ENCODE peak calls at places on chromosomes 4 and X, in six cellular contexts. One of them, this sample, is unnamed.

GRCh38 chr4:74969507-74970474 is 36.9 kb downstream of the PARM1 start:
- DNase-seq in CD4-positive, alpha-beta T cell: no peak
- DNase-seq in germinal center: no peak
- DNase-seq in activated gamma-delta T cell treated with Interleukin-2 at 50 U/mL for 16 hours: no peak
- DNase-seq in heart right ventricle: peak
- DNase-seq in activated T-helper 1 cell treated with Interleukin-2 at 50 U/mL for 16 hours: no peak
- DNase-seq in this sample: peak

GRCh38 chr4:8391972-8392371 is 48.6 kb downstream of the ACOX3 start:
- DNase-seq in CD4-positive, alpha-beta T cell: no peak
- DNase-seq in germinal center: peak
- DNase-seq in activated gamma-delta T cell treated with Interleukin-2 at 50 U/mL for 16 hours: no peak
- DNase-seq in heart right ventricle: peak
- DNase-seq in activated T-helper 1 cell treated with Interleukin-2 at 50 U/mL for 16 hours: no peak
- DNase-seq in this sample: no peak

GRCh38 chrX:148960060-148960459 is 459.6 kb downstream of the AFF2 start:
- DNase-seq in CD4-positive, alpha-beta T cell: no peak
- DNase-seq in germinal center: no peak
- DNase-seq in activated gamma-delta T cell treated with Interleukin-2 at 50 U/mL for 16 hours: no peak
- DNase-seq in heart right ventricle: no peak
- DNase-seq in activated T-helper 1 cell treated with Interleukin-2 at 50 U/mL for 16 hours: no peak
- DNase-seq in this sample: no peak

GRCh38 chrX:131840799-131841495 is 182.2 kb upstream of the STK26 start:
- DNase-seq in CD4-positive, alpha-beta T cell: no peak
- DNase-seq in germinal center: no peak
- DNase-seq in activated gamma-delta T cell treated with Interleukin-2 at 50 U/mL for 16 hours: no peak
- DNase-seq in heart right ventricle: no peak
- DNase-seq in activated T-helper 1 cell treated with Interleukin-2 at 50 U/mL for 16 hours: no peak
- DNase-seq in this sample: no peak

GRCh38 chrX:56031409-56031808 is 200.7 kb upstream of the KLF8 start:
- DNase-seq in CD4-positive, alpha-beta T cell: no peak
- DNase-seq in germinal center: no peak
- DNase-seq in activated gamma-delta T cell treated with Interleukin-2 at 50 U/mL for 16 hours: no peak
- DNase-seq in heart right ventricle: no peak
- DNase-seq in activated T-helper 1 cell treated with Interleukin-2 at 50 U/mL for 16 hours: no peak
- DNase-seq in this sample: no peak

GRCh38 chr4:38318737-38319455 is 345.1 kb upstream of the KLF3 start:
- DNase-seq in CD4-positive, alpha-beta T cell: peak
- DNase-seq in germinal center: peak
- DNase-seq in activated gamma-delta T cell treated with Interleukin-2 at 50 U/mL for 16 hours: peak
- DNase-seq in heart right ventricle: peak
- DNase-seq in activated T-helper 1 cell treated with Interleukin-2 at 50 U/mL for 16 hours: peak
- DNase-seq in this sample: peak

GRCh38 chrX:74535633-74536141 is 78.7 kb downstream of the RLIM start:
- DNase-seq in CD4-positive, alpha-beta T cell: peak
- DNase-seq in germinal center: peak
- DNase-seq in activated gamma-delta T cell treated with Interleukin-2 at 50 U/mL for 16 hours: peak
- DNase-seq in heart right ventricle: peak
- DNase-seq in activated T-helper 1 cell treated with Interleukin-2 at 50 U/mL for 16 hours: peak
- DNase-seq in this sample: peak

GRCh38 chrX:68714856-68715255 is 67.4 kb downstream of the STARD8 start:
- DNase-seq in CD4-positive, alpha-beta T cell: no peak
- DNase-seq in germinal center: no peak
- DNase-seq in activated gamma-delta T cell treated with Interleukin-2 at 50 U/mL for 16 hours: no peak
- DNase-seq in heart right ventricle: no peak
- DNase-seq in activated T-helper 1 cell treated with Interleukin-2 at 50 U/mL for 16 hours: no peak
- DNase-seq in this sample: no peak

GRCh38 chr4:10762541-10762940 is 78.0 kb upstream of the CLNK start:
- DNase-seq in CD4-positive, alpha-beta T cell: no peak
- DNase-seq in germinal center: no peak
- DNase-seq in activated gamma-delta T cell treated with Interleukin-2 at 50 U/mL for 16 hours: no peak
- DNase-seq in heart right ventricle: no peak
- DNase-seq in activated T-helper 1 cell treated with Interleukin-2 at 50 U/mL for 16 hours: no peak
- DNase-seq in this sample: no peak

GRCh38 chrX:46626566-46626965 is 53.0 kb downstream of the CHST7 start:
- DNase-seq in CD4-positive, alpha-beta T cell: no peak
- DNase-seq in germinal center: no peak
- DNase-seq in activated gamma-delta T cell treated with Interleukin-2 at 50 U/mL for 16 hours: no peak
- DNase-seq in heart right ventricle: no peak
- DNase-seq in activated T-helper 1 cell treated with Interleukin-2 at 50 U/mL for 16 hours: no peak
- DNase-seq in this sample: no peak

GRCh38 chrX:17409566-17410290 is 34.7 kb downstream of the NHS start:
- DNase-seq in CD4-positive, alpha-beta T cell: no peak
- DNase-seq in germinal center: no peak
- DNase-seq in activated gamma-delta T cell treated with Interleukin-2 at 50 U/mL for 16 hours: no peak
- DNase-seq in heart right ventricle: no peak
- DNase-seq in activated T-helper 1 cell treated with Interleukin-2 at 50 U/mL for 16 hours: no peak
- DNase-seq in this sample: no peak

This sample was measured in H9.